ENCODE peak calls at places on chromosomes 1 and 21, in five cellular contexts. One of them, this sample, is unnamed. For H3K9me3, the result is how much of the 10 kb centered on the place peaks cover.

GRCh38 chr1:30761312-30762151 is 4.0 kb upstream of the LAPTM5 start:
- DNase-seq in tibial nerve: no peak
- DNase-seq in PC-3: no peak
- DNase-seq in Peyer's patch: no peak
- DNase-seq in AG04450: no peak
- DNase-seq in this sample: no peak

GRCh38 chr1:3066250-3066711 is 2.7 kb upstream of the PRDM16 start:
- DNase-seq in tibial nerve: no peak
- DNase-seq in PC-3: peak
- DNase-seq in Peyer's patch: no peak
- DNase-seq in AG04450: no peak
- DNase-seq in this sample: no peak

GRCh38 chr1:85340427-85340826 is 64.0 kb upstream of the BCL10 start:
- DNase-seq in tibial nerve: no peak
- DNase-seq in PC-3: no peak
- DNase-seq in Peyer's patch: no peak
- DNase-seq in AG04450: no peak
- DNase-seq in this sample: no peak

GRCh38 chr1:155051342-155051776 is 243 bp downstream of the ADAM15 start:
- DNase-seq in tibial nerve: no peak
- DNase-seq in PC-3: no peak
- DNase-seq in Peyer's patch: no peak
- DNase-seq in AG04450: no peak
- DNase-seq in this sample: no peak

GRCh38 chr1:88180449-88181108 is 503.5 kb upstream of the PKN2 start:
- DNase-seq in tibial nerve: peak
- DNase-seq in PC-3: peak
- DNase-seq in Peyer's patch: peak
- DNase-seq in AG04450: peak
- DNase-seq in this sample: peak

GRCh38 chr1:18739956-18740355 is 109.3 kb downstream of the PAX7 start:
- DNase-seq in tibial nerve: no peak
- DNase-seq in PC-3: no peak
- DNase-seq in Peyer's patch: no peak
- DNase-seq in AG04450: no peak
- DNase-seq in this sample: no peak

GRCh38 chr1:244789731-244790130 is 45.7 kb upstream of the COX20 start:
- DNase-seq in tibial nerve: no peak
- DNase-seq in PC-3: no peak
- DNase-seq in Peyer's patch: no peak
- DNase-seq in AG04450: no peak
- DNase-seq in this sample: no peak

GRCh38 chr1:80375662-80376061 is 1369.1 kb upstream of the ADGRL4 start:
- DNase-seq in tibial nerve: no peak
- DNase-seq in PC-3: peak
- DNase-seq in Peyer's patch: no peak
- DNase-seq in AG04450: peak
- DNase-seq in this sample: no peak

GRCh38 chr1:228734881-228735801 is at the start of gene RHOU:
- DNase-seq in tibial nerve: peak
- DNase-seq in PC-3: peak
- DNase-seq in Peyer's patch: peak
- DNase-seq in AG04450: no peak
- DNase-seq in this sample: peak

GRCh38 chr1:51564124-51564523 is 45.1 kb upstream of the EPS15 start:
- DNase-seq in tibial nerve: no peak
- DNase-seq in PC-3: peak
- DNase-seq in Peyer's patch: no peak
- DNase-seq in AG04450: no peak
- DNase-seq in this sample: no peak

GRCh38 chr1:197619008-197619640 is 156.2 kb downstream of the DENND1B start:
- DNase-seq in tibial nerve: no peak
- DNase-seq in PC-3: peak
- DNase-seq in Peyer's patch: no peak
- DNase-seq in AG04450: no peak
- DNase-seq in this sample: no peak

GRCh38 chr1:30274937-30275621 is 448.3 kb downstream of the MATN1 start:
- DNase-seq in tibial nerve: no peak
- DNase-seq in PC-3: no peak
- DNase-seq in Peyer's patch: no peak
- DNase-seq in AG04450: no peak
- DNase-seq in this sample: no peak

GRCh38 chr1:58909914-58910681 is 126.3 kb upstream of the JUN start:
- DNase-seq in tibial nerve: no peak
- DNase-seq in PC-3: no peak
- DNase-seq in Peyer's patch: no peak
- DNase-seq in AG04450: no peak
- DNase-seq in this sample: no peak

GRCh38 chr1:236128646-236129178 is 13.6 kb upstream of the GPR137B start:
- DNase-seq in tibial nerve: no peak
- DNase-seq in PC-3: no peak
- DNase-seq in Peyer's patch: no peak
- DNase-seq in AG04450: no peak
- DNase-seq in this sample: no peak

GRCh38 chr1:94265011-94265422 is 27.6 kb upstream of the ARHGAP29 start:
- DNase-seq in tibial nerve: no peak
- DNase-seq in PC-3: peak
- DNase-seq in Peyer's patch: no peak
- DNase-seq in AG04450: no peak
- DNase-seq in this sample: no peak

GRCh38 chr21:21631961-21632360 is 633.8 kb downstream of the NCAM2 start:
- DNase-seq in tibial nerve: no peak
- DNase-seq in PC-3: peak
- DNase-seq in Peyer's patch: no peak
- DNase-seq in AG04450: no peak
- DNase-seq in this sample: no peak

GRCh38 chr1:91166106-91166712 is 144.4 kb upstream of the ZNF644 start:
- DNase-seq in tibial nerve: peak
- DNase-seq in PC-3: peak
- DNase-seq in Peyer's patch: peak
- DNase-seq in AG04450: peak
- DNase-seq in this sample: no peak

GRCh38 chr1:7464736-7465135 is 306.4 kb upstream of the VAMP3 start:
- DNase-seq in tibial nerve: no peak
- DNase-seq in PC-3: no peak
- DNase-seq in Peyer's patch: no peak
- DNase-seq in AG04450: no peak
- DNase-seq in this sample: no peak

GRCh38 chr1:24501371-24502167 is 1.1 kb upstream of the RCAN3 start:
- DNase-seq in tibial nerve: no peak
- DNase-seq in PC-3: peak
- DNase-seq in Peyer's patch: peak
- DNase-seq in AG04450: no peak
- DNase-seq in this sample: peak

GRCh38 chr1:165883056-165883455 is 55.6 kb downstream of the UCK2 start:
- DNase-seq in tibial nerve: no peak
- DNase-seq in PC-3: peak
- DNase-seq in Peyer's patch: no peak
- DNase-seq in AG04450: no peak
- DNase-seq in this sample: no peak

GRCh38 chr1:184387871-184388670 is 1.2 kb downstream of the C1orf21 start:
- DNase-seq in tibial nerve: peak
- DNase-seq in PC-3: peak
- DNase-seq in Peyer's patch: no peak
- DNase-seq in AG04450: peak
- DNase-seq in this sample: peak

GRCh38 chr1:147337040-147337439 is 94.6 kb downstream of the CHD1L start:
- DNase-seq in tibial nerve: no peak
- DNase-seq in PC-3: no peak
- DNase-seq in Peyer's patch: no peak
- DNase-seq in AG04450: no peak
- DNase-seq in this sample: no peak

GRCh38 chr1:208646431-208646830 is 402.2 kb upstream of the PLXNA2 start:
- DNase-seq in tibial nerve: no peak
- DNase-seq in PC-3: no peak
- DNase-seq in Peyer's patch: no peak
- DNase-seq in AG04450: no peak
- DNase-seq in this sample: no peak
- H3K27ac ChIP-seq in tibial nerve: no peak
- H3K27ac ChIP-seq in PC-3: no peak
- H3K27ac ChIP-seq in Peyer's patch: no peak
- H3K27ac ChIP-seq in AG04450: no peak
- H3K27ac ChIP-seq in this sample: no peak

DNA sequence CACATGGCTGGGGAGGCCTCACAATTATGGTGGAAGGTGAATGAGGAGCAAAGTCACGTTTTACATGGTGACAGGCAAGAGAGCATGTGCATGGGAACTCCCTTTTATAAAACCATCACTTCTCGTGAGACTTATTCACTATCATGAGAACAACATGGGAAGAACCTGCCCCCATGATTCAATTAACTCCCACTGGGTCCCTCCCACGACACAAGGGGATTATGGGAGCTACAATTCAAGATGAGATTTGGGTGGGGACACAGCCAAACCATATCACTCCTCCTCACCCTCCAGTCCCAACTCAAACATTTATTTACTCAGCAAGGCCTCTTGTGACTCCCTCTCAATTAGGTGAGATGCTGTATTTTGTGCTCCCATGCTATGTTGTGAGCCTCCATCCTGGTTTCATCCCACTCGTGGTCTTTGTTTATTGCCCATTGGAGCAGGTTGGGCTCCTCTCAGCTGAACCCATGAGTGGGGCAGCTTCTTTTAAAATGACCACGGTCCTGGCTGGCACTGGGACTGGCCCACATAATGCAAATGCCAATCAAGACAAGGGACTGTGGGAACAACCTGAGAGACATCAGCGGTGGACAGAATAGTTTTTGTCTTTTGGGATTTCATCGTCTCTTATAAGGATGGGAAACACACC is 28.8 kb downstream of the IRF2BP2 start:
- DNase-seq in tibial nerve: no peak
- DNase-seq in PC-3: no peak
- DNase-seq in Peyer's patch: no peak
- DNase-seq in AG04450: no peak
- DNase-seq in this sample: no peak
- H3K9me3 ChIP-seq in tibial nerve: under half
- H3K9me3 ChIP-seq in PC-3: under half
- H3K9me3 ChIP-seq in Peyer's patch: under half
- H3K9me3 ChIP-seq in AG04450: under half
- H3K9me3 ChIP-seq in this sample: under half

DNA sequence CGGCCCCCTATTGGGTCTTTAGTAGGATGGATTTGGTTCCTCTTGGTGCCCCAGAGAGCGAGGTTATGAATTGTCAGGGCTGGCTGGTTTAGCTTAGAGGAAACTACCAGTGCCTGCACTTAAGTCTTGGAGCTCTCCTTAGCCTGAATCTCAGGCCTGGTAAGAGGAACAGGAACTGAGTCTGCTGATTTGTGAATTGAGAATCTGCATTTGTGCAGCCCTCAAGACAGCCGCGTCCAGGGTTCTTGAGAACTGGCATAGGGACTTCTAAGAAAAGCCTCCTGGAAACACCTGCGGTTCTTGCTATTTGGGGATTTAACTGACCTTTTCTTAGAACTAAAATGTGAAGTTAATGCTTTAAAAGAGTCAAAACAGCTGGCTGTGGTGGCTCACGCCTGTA is 1.7 kb downstream of the NECAP2 start:
- DNase-seq in tibial nerve: no peak
- DNase-seq in PC-3: no peak
- DNase-seq in Peyer's patch: no peak
- DNase-seq in AG04450: no peak
- DNase-seq in this sample: no peak
- H3K4me3 ChIP-seq in tibial nerve: no peak
- H3K4me3 ChIP-seq in PC-3: no peak
- H3K4me3 ChIP-seq in Peyer's patch: no peak
- H3K4me3 ChIP-seq in AG04450: no peak
- H3K4me3 ChIP-seq in this sample: peak

DNA sequence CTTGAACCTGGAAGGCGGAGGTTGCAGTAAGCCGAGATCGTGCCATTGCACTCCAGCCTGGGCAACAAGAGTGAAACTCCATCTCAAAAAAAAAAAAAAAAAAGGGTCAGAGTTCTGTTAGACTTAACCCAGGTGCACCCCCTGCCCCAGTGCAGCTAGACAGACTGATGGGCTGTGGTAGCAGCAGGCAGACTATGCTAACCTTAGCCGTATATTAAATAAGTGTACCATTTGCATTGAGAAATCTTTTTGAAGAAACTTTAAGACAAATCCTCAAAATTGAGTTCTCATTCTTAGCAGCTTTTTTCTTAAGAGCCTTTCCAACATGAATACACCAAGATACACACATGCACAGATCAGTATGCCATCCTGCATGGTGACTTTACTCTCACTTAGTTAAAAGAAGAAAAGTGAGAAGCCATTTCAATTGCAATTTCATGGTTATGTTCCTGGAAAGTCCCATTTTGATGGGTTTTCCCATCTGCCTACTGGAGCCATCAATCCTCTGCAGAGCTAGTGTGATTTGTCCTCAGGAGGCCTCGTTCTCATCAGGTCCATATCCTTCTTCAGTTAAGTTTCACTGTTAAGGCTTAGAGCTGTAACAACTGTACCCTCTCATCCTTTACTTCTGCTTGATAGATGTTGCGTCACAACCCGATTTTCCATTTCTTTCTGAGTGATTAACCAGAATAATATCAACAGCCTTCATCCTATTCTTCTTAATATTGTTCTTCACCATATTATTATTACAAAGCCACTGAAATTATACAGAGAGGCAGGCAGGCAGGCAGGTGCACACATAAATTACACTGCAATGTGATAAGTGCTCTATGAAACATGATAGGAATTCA is 7.3 kb downstream of the FCRLB start:
- DNase-seq in tibial nerve: no peak
- DNase-seq in PC-3: no peak
- DNase-seq in Peyer's patch: no peak
- DNase-seq in AG04450: no peak
- DNase-seq in this sample: no peak
- H3K27ac ChIP-seq in tibial nerve: no peak
- H3K27ac ChIP-seq in PC-3: no peak
- H3K27ac ChIP-seq in Peyer's patch: no peak
- H3K27ac ChIP-seq in AG04450: no peak
- H3K27ac ChIP-seq in this sample: no peak

DNA sequence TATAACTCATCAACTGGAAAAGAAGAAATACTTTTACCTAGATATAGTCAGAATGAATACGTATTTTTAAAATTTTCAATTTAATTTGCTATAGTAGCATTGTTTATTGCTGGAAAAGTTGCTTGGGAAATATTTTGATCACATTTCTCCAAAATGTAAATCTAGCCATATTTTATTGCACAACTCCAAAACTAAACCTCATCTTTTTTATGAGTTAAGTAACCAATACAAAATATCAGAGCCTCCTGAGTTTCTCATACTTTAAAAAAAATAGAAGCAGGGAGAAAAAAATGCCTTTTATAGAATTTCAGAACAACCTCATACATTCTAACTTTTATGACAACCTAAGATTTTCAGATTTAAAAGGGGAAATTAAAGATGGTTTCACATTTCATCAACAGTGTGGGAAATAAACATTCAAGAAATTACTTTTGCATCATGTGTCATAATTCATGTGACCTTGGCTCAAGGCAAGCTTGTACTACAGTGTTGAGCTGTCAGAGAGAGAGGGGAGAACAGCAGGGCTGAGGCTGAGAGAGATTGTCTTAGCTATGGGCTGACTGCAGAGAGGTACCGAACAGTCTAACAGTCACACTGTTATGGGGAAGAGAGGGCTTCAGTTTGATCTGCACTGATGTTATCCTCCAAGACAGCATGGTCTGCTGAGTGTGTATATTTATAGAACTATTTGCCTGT is 519.0 kb downstream of the LTN1 start:
- DNase-seq in tibial nerve: no peak
- DNase-seq in PC-3: no peak
- DNase-seq in Peyer's patch: no peak
- DNase-seq in AG04450: no peak
- DNase-seq in this sample: no peak
- H3K9me3 ChIP-seq in tibial nerve: under half
- H3K9me3 ChIP-seq in PC-3: under half
- H3K9me3 ChIP-seq in Peyer's patch: under half
- H3K9me3 ChIP-seq in AG04450: under half
- H3K9me3 ChIP-seq in this sample: under half

This sample was measured in naive thymus-derived CD4-positive, alpha-beta T cell.